ENCODE peak calls at places on chromosomes 7 and 10, in four cellular contexts. One of them, this sample, is unnamed.

GRCh38 chr10:21516270-21517131 is 9.0 kb downstream of the SKIDA1 start:
- DNase-seq in stimulated activated naive CD4-positive, alpha-beta T cell: peak
- DNase-seq in mammary epithelial cell: peak
- DNase-seq in activated T-cell treated with anti-CD3 and anti-CD28 coated beads for 48 hours: peak
- DNase-seq in this sample: no peak

GRCh38 chr10:124650820-124651401 is 93.3 kb downstream of the FAM53B start:
- DNase-seq in stimulated activated naive CD4-positive, alpha-beta T cell: peak
- DNase-seq in mammary epithelial cell: no peak
- DNase-seq in activated T-cell treated with anti-CD3 and anti-CD28 coated beads for 48 hours: peak
- DNase-seq in this sample: no peak

GRCh38 chr7:77940647-77941046 is 142.1 kb downstream of the PHTF2 start:
- DNase-seq in mammary epithelial cell: peak
- DNase-seq in activated T-cell treated with anti-CD3 and anti-CD28 coated beads for 48 hours: no peak
- DNase-seq in stimulated activated naive CD4-positive, alpha-beta T cell: no peak
- DNase-seq in this sample: no peak

GRCh38 chr7:158734861-158735260 is 30.3 kb upstream of the NCAPG2 start:
- DNase-seq in stimulated activated naive CD4-positive, alpha-beta T cell: no peak
- DNase-seq in mammary epithelial cell: no peak
- DNase-seq in activated T-cell treated with anti-CD3 and anti-CD28 coated beads for 48 hours: no peak
- DNase-seq in this sample: no peak

GRCh38 chr7:69598081-69598486 is at the start of gene AUTS2:
- DNase-seq in stimulated activated naive CD4-positive, alpha-beta T cell: peak
- DNase-seq in mammary epithelial cell: peak
- DNase-seq in activated T-cell treated with anti-CD3 and anti-CD28 coated beads for 48 hours: peak
- DNase-seq in this sample: peak

GRCh38 chr7:1807821-1808600 is 137.9 kb downstream of the ELFN1 start:
- DNase-seq in activated T-cell treated with anti-CD3 and anti-CD28 coated beads for 48 hours: no peak
- DNase-seq in mammary epithelial cell: no peak
- DNase-seq in stimulated activated naive CD4-positive, alpha-beta T cell: no peak
- DNase-seq in this sample: peak

GRCh38 chr7:38215115-38215514 is 37.1 kb downstream of the STARD3NL start:
- DNase-seq in mammary epithelial cell: no peak
- DNase-seq in stimulated activated naive CD4-positive, alpha-beta T cell: no peak
- DNase-seq in activated T-cell treated with anti-CD3 and anti-CD28 coated beads for 48 hours: no peak
- DNase-seq in this sample: no peak

GRCh38 chr10:34292178-34292565 is 522.9 kb downstream of the PARD3 start:
- DNase-seq in stimulated activated naive CD4-positive, alpha-beta T cell: no peak
- DNase-seq in activated T-cell treated with anti-CD3 and anti-CD28 coated beads for 48 hours: no peak
- DNase-seq in mammary epithelial cell: no peak
- DNase-seq in this sample: no peak

GRCh38 chr7:116162236-116162635 is 48.1 kb upstream of the TES start:
- DNase-seq in stimulated activated naive CD4-positive, alpha-beta T cell: no peak
- DNase-seq in mammary epithelial cell: no peak
- DNase-seq in activated T-cell treated with anti-CD3 and anti-CD28 coated beads for 48 hours: no peak
- DNase-seq in this sample: no peak

GRCh38 chr10:130647341-130647740 is 511.1 kb downstream of the GLRX3 start:
- DNase-seq in activated T-cell treated with anti-CD3 and anti-CD28 coated beads for 48 hours: no peak
- DNase-seq in mammary epithelial cell: no peak
- DNase-seq in stimulated activated naive CD4-positive, alpha-beta T cell: no peak
- DNase-seq in this sample: peak

GRCh38 chr10:423167-423566 is 266.3 kb downstream of the DIP2C start:
- DNase-seq in activated T-cell treated with anti-CD3 and anti-CD28 coated beads for 48 hours: no peak
- DNase-seq in stimulated activated naive CD4-positive, alpha-beta T cell: no peak
- DNase-seq in mammary epithelial cell: no peak
- DNase-seq in this sample: no peak

GRCh38 chr10:18312385-18313145 is 172.3 kb downstream of the CACNB2 start:
- DNase-seq in mammary epithelial cell: peak
- DNase-seq in stimulated activated naive CD4-positive, alpha-beta T cell: no peak
- DNase-seq in activated T-cell treated with anti-CD3 and anti-CD28 coated beads for 48 hours: no peak
- DNase-seq in this sample: no peak

GRCh38 chr10:128173383-128173782 is 47.2 kb upstream of the MKI67 start:
- DNase-seq in mammary epithelial cell: no peak
- DNase-seq in stimulated activated naive CD4-positive, alpha-beta T cell: no peak
- DNase-seq in activated T-cell treated with anti-CD3 and anti-CD28 coated beads for 48 hours: no peak
- DNase-seq in this sample: no peak

GRCh38 chr7:17058568-17058967 is 176.8 kb upstream of the AGR3 start:
- DNase-seq in stimulated activated naive CD4-positive, alpha-beta T cell: no peak
- DNase-seq in activated T-cell treated with anti-CD3 and anti-CD28 coated beads for 48 hours: no peak
- DNase-seq in mammary epithelial cell: peak
- DNase-seq in this sample: no peak

GRCh38 chr7:24914465-24914859 is 65.5 kb downstream of the OSBPL3 start:
- DNase-seq in activated T-cell treated with anti-CD3 and anti-CD28 coated beads for 48 hours: no peak
- DNase-seq in mammary epithelial cell: no peak
- DNase-seq in stimulated activated naive CD4-positive, alpha-beta T cell: no peak
- DNase-seq in this sample: no peak

GRCh38 chr7:44381494-44382220 is 56.3 kb upstream of the CAMK2B start:
- DNase-seq in activated T-cell treated with anti-CD3 and anti-CD28 coated beads for 48 hours: no peak
- DNase-seq in stimulated activated naive CD4-positive, alpha-beta T cell: no peak
- DNase-seq in mammary epithelial cell: no peak
- DNase-seq in this sample: peak

GRCh38 chr7:79528421-79528820 is 75.0 kb upstream of the MAGI2 start:
- DNase-seq in stimulated activated naive CD4-positive, alpha-beta T cell: no peak
- DNase-seq in activated T-cell treated with anti-CD3 and anti-CD28 coated beads for 48 hours: no peak
- DNase-seq in mammary epithelial cell: peak
- DNase-seq in this sample: no peak

GRCh38 chr10:132543916-132544743 is 6.5 kb downstream of the INPP5A start:
- DNase-seq in activated T-cell treated with anti-CD3 and anti-CD28 coated beads for 48 hours: no peak
- DNase-seq in mammary epithelial cell: no peak
- DNase-seq in stimulated activated naive CD4-positive, alpha-beta T cell: no peak
- DNase-seq in this sample: no peak

GRCh38 chr10:62277946-62278345 is 9.3 kb upstream of the RTKN2 start:
- DNase-seq in mammary epithelial cell: no peak
- DNase-seq in activated T-cell treated with anti-CD3 and anti-CD28 coated beads for 48 hours: no peak
- DNase-seq in stimulated activated naive CD4-positive, alpha-beta T cell: no peak
- DNase-seq in this sample: no peak

GRCh38 chr10:95209509-95210127 is 15.6 kb downstream of the ACSM6 start:
- DNase-seq in activated T-cell treated with anti-CD3 and anti-CD28 coated beads for 48 hours: no peak
- DNase-seq in mammary epithelial cell: no peak
- DNase-seq in stimulated activated naive CD4-positive, alpha-beta T cell: no peak
- DNase-seq in this sample: no peak

GRCh38 chr10:28410420-28411135 is 107.7 kb upstream of the MPP7 start:
- DNase-seq in activated T-cell treated with anti-CD3 and anti-CD28 coated beads for 48 hours: no peak
- DNase-seq in mammary epithelial cell: no peak
- DNase-seq in stimulated activated naive CD4-positive, alpha-beta T cell: no peak
- DNase-seq in this sample: no peak

GRCh38 chr7:24965831-24966708 is 13.9 kb downstream of the OSBPL3 start:
- DNase-seq in activated T-cell treated with anti-CD3 and anti-CD28 coated beads for 48 hours: peak
- DNase-seq in stimulated activated naive CD4-positive, alpha-beta T cell: peak
- DNase-seq in mammary epithelial cell: peak
- DNase-seq in this sample: no peak

This sample was measured in right atrium auricular region.